ENCODE peak calls at places on chromosomes 13 and 19, in eight cellular contexts. W is tibial nerve, G is body of pancreas, B is sigmoid colon, Y is breast epithelium, C is gastrocnemius medialis, L is ovary, J is esophagus squamous epithelium. U is an unnamed sample. For H3K36me3, the result is how much of the 10 kb centered on the place peaks cover.

GRCh38 chr13:59750860-59751259 is 412.9 kb downstream of the DIAPH3 start:
- DNase-seq in W (no peak), G (peak), B (no peak), Y (no peak), C (no peak), L (no peak), J (no peak), U (no peak)

GRCh38 chr13:33213797-33214196 is 71.8 kb downstream of the STARD13 start:
- DNase-seq in W (no peak), G (no peak), B (no peak), Y (no peak), C (no peak), L (no peak), J (no peak), U (no peak)

GRCh38 chr19:2474232-2475017 is 1.5 kb upstream of the GADD45B start:
- DNase-seq in W (peak), G (peak), B (peak), Y (peak), C (peak), L (peak), J (no peak), U (peak)

GRCh38 chr13:48853381-48854102 is 122.2 kb upstream of the FNDC3A start:
- DNase-seq in W (no peak), G (peak), B (no peak), Y (no peak), C (no peak), L (no peak), J (no peak), U (no peak)

GRCh38 chr13:77737583-77738200 is 40.2 kb downstream of the SLAIN1 start:
- DNase-seq in W (no peak), G (no peak), B (no peak), Y (no peak), C (no peak), L (no peak), J (no peak), U (no peak)

GRCh38 chr13:111629933-111630332 is 309.5 kb downstream of the TEX29 start:
- DNase-seq in W (no peak), G (no peak), B (no peak), Y (no peak), C (no peak), L (no peak), J (no peak), U (no peak)

GRCh38 chr13:46605824-46606554 is 53.0 kb downstream of the LRCH1 start:
- DNase-seq in W (no peak), G (no peak), B (no peak), Y (no peak), C (no peak), L (no peak), J (no peak), U (no peak)

GRCh38 chr19:34276614-34277013 is 22.3 kb downstream of the GARRE1 start:
- DNase-seq in W (no peak), G (peak), B (no peak), Y (no peak), C (no peak), L (no peak), J (no peak), U (no peak)

GRCh38 chr19:56403764-56404704 is at the start of gene ZNF583:
- DNase-seq in W (peak), G (peak), B (peak), Y (peak), C (peak), L (peak), J (peak), U (peak)

GRCh38 chr13:98761126-98761978 is 8.9 kb upstream of the SLC15A1 start:
- DNase-seq in W (no peak), G (peak), B (no peak), Y (no peak), C (no peak), L (no peak), J (no peak), U (no peak)

GRCh38 chr19:8488351-8488750 is 14.1 kb downstream of the PRAM1 start:
- DNase-seq in W (no peak), G (no peak), B (no peak), Y (no peak), C (no peak), L (no peak), J (no peak), U (no peak)

GRCh38 chr13:40148742-40149141 is 493.3 kb downstream of the COG6 start:
- DNase-seq in W (no peak), G (no peak), B (no peak), Y (no peak), C (no peak), L (no peak), J (no peak), U (no peak)

GRCh38 chr19:8552810-8553209 is 24.4 kb downstream of the MYO1F start:
- DNase-seq in W (no peak), G (no peak), B (no peak), Y (no peak), C (no peak), L (no peak), J (no peak), U (no peak)

GRCh38 chr19:21117041-21117907 is 24.6 kb upstream of the ZNF431 start:
- DNase-seq in W (no peak), G (no peak), B (no peak), Y (no peak), C (no peak), L (no peak), J (no peak), U (no peak)

GRCh38 chr13:93522486-93522885 is 295.9 kb downstream of the GPC6 start:
- DNase-seq in W (no peak), G (no peak), B (no peak), Y (no peak), C (no peak), L (no peak), J (no peak), U (no peak)

GRCh38 chr13:31310781-31311180 is 111.0 kb downstream of the B3GLCT start:
- DNase-seq in W (no peak), G (peak), B (no peak), Y (peak), C (peak), L (no peak), J (no peak), U (no peak)

GRCh38 chr13:50161052-50161451 is 145.8 kb downstream of the KCNRG start:
- DNase-seq in W (no peak), G (peak), B (no peak), Y (no peak), C (no peak), L (no peak), J (no peak), U (no peak)

GRCh38 chr13:19681517-19681916 is 48.1 kb downstream of the MPHOSPH8 start:
- DNase-seq in W (no peak), G (no peak), B (no peak), Y (no peak), C (no peak), L (no peak), J (no peak), U (no peak)

GRCh38 chr13:85737952-85738351 is 61.3 kb downstream of the SLITRK6 start:
- DNase-seq in W (no peak), G (no peak), B (no peak), Y (no peak), C (no peak), L (no peak), J (no peak), U (no peak)

GRCh38 chr13:85738696-85739320 is 60.4 kb downstream of the SLITRK6 start:
- DNase-seq in W (no peak), G (no peak), B (no peak), Y (no peak), C (no peak), L (no peak), J (no peak), U (no peak)

GRCh38 chr13:85742355-85742754 is 56.9 kb downstream of the SLITRK6 start:
- DNase-seq in W (no peak), G (no peak), B (no peak), Y (no peak), C (no peak), L (no peak), J (no peak), U (no peak)

DNA sequence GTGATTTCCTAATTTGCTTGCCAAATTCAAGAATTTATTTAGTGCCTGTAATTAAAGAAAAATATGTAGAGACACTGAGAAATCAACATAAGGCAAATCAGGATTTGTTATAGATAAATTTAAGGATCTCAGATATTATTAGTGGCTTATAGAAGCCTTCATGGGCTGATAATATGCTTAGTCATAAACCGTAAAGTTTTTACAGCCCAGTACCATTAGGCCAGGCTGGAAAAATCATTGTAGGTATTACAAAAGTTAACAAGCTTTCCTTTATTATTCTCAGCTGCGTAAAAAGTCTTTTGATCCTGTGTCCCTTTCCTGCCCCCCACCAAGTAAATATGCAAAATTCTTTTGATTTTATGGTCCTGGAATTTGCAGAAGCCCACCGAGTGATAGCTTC is 58.2 kb downstream of the SLITRK6 start:
- DNase-seq in W (no peak), G (no peak), B (no peak), Y (no peak), C (no peak), L (no peak), J (no peak), U (no peak)
- H3K4me3 ChIP-seq in W (no peak), G (no peak), B (no peak), Y (no peak), C (no peak), L (no peak), J (no peak), U (no peak)

GRCh38 chr13:113474179-113474578 is 16.3 kb downstream of the DCUN1D2 start:
- DNase-seq in W (no peak), G (peak), B (no peak), Y (peak), C (no peak), L (no peak), J (no peak), U (peak)

GRCh38 chr13:113472355-113473025 is 18.0 kb downstream of the DCUN1D2 start:
- DNase-seq in W (no peak), G (no peak), B (no peak), Y (no peak), C (no peak), L (no peak), J (no peak), U (no peak)

GRCh38 chr13:113469582-113469981 is 16.3 kb upstream of the ADPRHL1 start:
- DNase-seq in W (no peak), G (no peak), B (no peak), Y (no peak), C (no peak), L (no peak), J (no peak), U (no peak)

GRCh38 chr13:113470073-113470472 is 16.8 kb upstream of the ADPRHL1 start:
- DNase-seq in W (no peak), G (no peak), B (no peak), Y (no peak), C (no peak), L (no peak), J (no peak), U (no peak)

DNA sequence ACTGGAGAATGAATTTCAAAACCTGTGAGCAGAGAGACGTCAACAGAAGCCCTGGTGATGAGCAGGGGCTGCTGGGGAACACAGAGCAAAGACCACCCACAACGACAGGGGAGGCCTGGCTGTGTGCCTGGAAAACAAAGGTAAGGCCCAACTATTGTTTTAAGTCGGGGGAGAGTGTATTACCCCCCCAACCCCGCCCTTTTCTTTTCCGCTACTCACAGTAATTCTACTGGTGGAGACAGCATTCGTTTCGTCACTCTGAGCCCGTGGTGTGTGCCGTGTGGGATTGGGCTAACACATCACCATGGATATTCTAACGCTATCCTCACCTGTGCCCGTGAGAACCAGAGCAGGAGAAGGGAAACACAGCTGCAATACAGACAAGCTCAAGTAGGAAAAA is 18.6 kb upstream of the ADPRHL1 start:
- DNase-seq in W (no peak), G (no peak), B (no peak), Y (no peak), C (no peak), L (no peak), J (no peak), U (no peak)
- H3K36me3 ChIP-seq in W (half or more), G (under half), B (half or more), Y (under half), C (under half), L (under half), J (under half), U (under half)

DNA sequence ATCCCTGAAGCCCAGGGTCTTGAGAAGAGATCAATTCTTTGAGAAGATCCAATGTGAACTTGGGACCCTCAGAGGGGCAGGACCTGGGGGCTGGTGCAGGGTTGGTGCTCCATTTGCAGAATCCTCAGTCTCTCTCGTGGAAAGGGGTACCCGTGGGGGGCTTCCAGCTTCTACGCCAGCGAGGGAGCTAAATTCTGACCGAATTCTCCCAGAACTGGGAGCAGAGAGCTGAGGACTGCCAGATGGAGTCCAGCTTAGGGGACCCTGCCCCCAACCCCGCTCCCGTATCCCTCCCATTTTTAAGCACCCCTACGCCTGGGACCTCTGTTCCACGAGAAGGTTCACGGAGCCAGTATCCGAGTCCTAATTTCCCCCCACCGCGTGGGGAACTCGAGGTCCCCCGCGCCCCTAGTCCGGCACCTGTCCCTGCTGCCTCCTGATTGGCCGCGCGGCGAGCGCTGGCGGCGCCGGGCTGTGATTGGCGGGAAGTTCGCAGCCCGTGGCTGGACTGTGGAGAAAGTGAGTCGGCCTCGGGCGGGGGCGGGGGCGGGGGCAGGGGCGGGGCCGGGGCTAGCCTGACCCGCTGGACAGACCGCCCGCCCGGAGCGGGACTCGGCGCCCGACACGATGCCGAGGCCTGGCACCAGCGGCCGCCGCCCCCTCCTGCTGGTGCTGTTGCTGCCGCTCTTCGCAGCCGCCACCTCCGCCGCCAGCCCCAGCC is 4.4 kb upstream of the LTBP4 start:
- DNase-seq in W (no peak), G (peak), B (peak), Y (no peak), C (no peak), L (peak), J (no peak), U (peak)
- TF ChIP-seq POLR2A in W (no peak), G (no peak), B (no peak), Y (no peak), C (no peak), L (no peak), J (no peak), U (no peak)

GRCh38 chr19:12333162-12334159 is at the start of gene ZNF563:
- DNase-seq in W (peak), G (peak), B (peak), Y (peak), C (peak), L (peak), J (peak), U (peak)
- H3K4me3 ChIP-seq in W (peak), G (peak), B (peak), Y (peak), C (peak), L (peak), J (peak), U (peak)

GRCh38 chr19:39472746-39473442 is 7.7 kb upstream of the TIMM50 start:
- DNase-seq in W (no peak), G (no peak), B (no peak), Y (no peak), C (no peak), L (no peak), J (no peak), U (no peak)

GRCh38 chr19:39473443-39473960 is 7.1 kb upstream of the TIMM50 start:
- DNase-seq in W (no peak), G (no peak), B (no peak), Y (no peak), C (no peak), L (no peak), J (no peak), U (no peak)

GRCh38 chr19:39471756-39472536 is 8.7 kb upstream of the TIMM50 start:
- DNase-seq in W (no peak), G (no peak), B (no peak), Y (no peak), C (no peak), L (no peak), J (no peak), U (no peak)

GRCh38 chr19:39474139-39474620 is 6.5 kb upstream of the TIMM50 start:
- DNase-seq in W (peak), G (peak), B (peak), Y (no peak), C (peak), L (peak), J (no peak), U (peak)

GRCh38 chr19:39475748-39476147 is 4.9 kb upstream of the TIMM50 start:
- DNase-seq in W (no peak), G (no peak), B (no peak), Y (no peak), C (no peak), L (no peak), J (no peak), U (no peak)
- H3K36me3 ChIP-seq in W (half or more), G (under half), B (half or more), Y (under half), C (under half), L (under half), J (under half), U (half or more)

GRCh38 chr19:3537101-3537437 is 1.9 kb upstream of the TEKTIP1 start:
- DNase-seq in W (no peak), G (no peak), B (no peak), Y (no peak), C (no peak), L (peak), J (no peak), U (no peak)

GRCh38 chr19:3539743-3540118 is 757 bp downstream of the TEKTIP1 start:
- DNase-seq in W (no peak), G (no peak), B (no peak), Y (no peak), C (no peak), L (no peak), J (no peak), U (no peak)

GRCh38 chr19:3537438-3538240 is 1.3 kb upstream of the TEKTIP1 start:
- DNase-seq in W (no peak), G (no peak), B (no peak), Y (no peak), C (no peak), L (peak), J (no peak), U (no peak)

GRCh38 chr19:3538965-3539742 is at the start of gene TEKTIP1:
- DNase-seq in W (no peak), G (no peak), B (no peak), Y (no peak), C (no peak), L (no peak), J (no peak), U (no peak)

GRCh38 chr19:3538258-3538929 is 580 bp upstream of the TEKTIP1 start:
- DNase-seq in W (no peak), G (no peak), B (no peak), Y (no peak), C (no peak), L (no peak), J (no peak), U (no peak)
- TF ChIP-seq POLR2A in W (no peak), G (no peak), B (no peak), Y (no peak), C (no peak), L (no peak), J (no peak), U (no peak)

DNA sequence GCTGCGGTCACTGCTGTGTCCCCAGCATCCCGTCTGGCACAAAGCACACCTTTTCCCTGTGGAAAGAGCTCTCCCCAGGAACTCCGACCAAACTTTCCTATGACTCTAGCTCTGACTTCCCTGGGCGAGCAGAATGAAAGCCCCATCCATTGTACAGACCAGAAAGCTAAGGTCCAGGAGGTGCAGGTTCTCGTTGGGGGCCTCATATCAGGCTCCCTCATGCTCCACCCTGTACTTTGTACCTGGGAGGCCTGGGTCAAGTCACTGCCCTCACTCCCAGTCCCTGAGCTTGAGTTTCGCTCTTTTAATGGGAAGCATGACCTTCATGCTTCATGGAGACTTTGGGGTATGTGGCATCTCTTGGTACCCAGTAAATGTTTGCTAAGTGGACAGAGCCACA is 18.4 kb downstream of the CYTH2 start:
- DNase-seq in W (no peak), G (no peak), B (no peak), Y (no peak), C (no peak), L (no peak), J (no peak), U (no peak)
- H3K4me3 ChIP-seq in W (no peak), G (no peak), B (no peak), Y (no peak), C (no peak), L (no peak), J (no peak), U (no peak)

GRCh38 chr13:43611631-43612416 is 174.9 kb downstream of the ENOX1 start:
- DNase-seq in W (no peak), G (no peak), B (no peak), Y (no peak), C (no peak), L (no peak), J (no peak), U (no peak)

GRCh38 chr13:43614063-43614462 is 172.7 kb downstream of the ENOX1 start:
- DNase-seq in W (no peak), G (no peak), B (no peak), Y (no peak), C (no peak), L (no peak), J (no peak), U (no peak)

DNA sequence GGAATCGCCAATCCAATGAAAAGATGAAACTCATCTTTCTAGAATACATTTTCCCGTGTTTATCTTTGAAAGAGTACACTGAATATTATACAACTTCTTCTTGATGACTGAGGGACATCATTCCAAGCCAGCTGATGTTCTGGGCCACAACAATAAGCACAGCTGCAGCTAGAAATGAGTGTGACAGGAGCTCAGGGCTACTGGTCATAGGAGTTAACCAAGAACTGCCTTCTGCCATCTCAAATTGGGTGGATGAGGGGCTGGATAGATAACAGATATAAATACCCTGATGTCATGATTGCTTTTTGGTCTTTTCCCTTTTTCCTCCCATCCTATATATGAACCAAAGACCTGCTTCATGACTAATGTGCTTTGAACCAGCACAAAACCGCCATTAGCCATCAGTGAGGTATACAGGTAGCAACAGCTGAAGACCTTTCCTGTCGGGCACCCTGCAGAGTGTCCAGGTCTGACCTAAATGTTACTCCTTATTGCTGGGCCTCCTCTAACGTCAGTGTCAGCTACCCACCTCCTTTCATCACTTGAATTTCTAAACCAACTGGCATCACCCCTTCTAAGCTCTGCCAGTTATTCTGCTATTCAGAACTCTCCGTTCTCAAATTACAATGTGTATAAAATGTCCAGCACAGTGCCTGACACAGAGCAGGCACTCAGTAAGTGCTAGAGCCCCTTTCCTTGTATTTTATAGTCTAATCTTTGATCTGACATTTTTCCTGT is 178.2 kb downstream of the ENOX1 start:
- DNase-seq in W (no peak), G (no peak), B (no peak), Y (no peak), C (peak), L (no peak), J (no peak), U (no peak)
- H3K36me3 ChIP-seq in W (under half), G (under half), B (under half), Y (under half), C (under half), L (under half), J (under half), U (under half)